ENCODE peak calls at places on chromosomes 1 and 21, in four cellular contexts. One of them, this sample, is unnamed. For H3K4me1, the result is how much of the 10 kb centered on the place peaks cover.

GRCh38 chr1:228166170-228166936 is 749 bp downstream of the IBA57 start:
- DNase-seq in body of pancreas: peak
- DNase-seq in upper lobe of left lung: peak
- DNase-seq in uterus: peak
- DNase-seq in this sample: peak

GRCh38 chr1:217590598-217590997 is 40.3 kb downstream of the GPATCH2 start:
- DNase-seq in uterus: no peak
- DNase-seq in body of pancreas: no peak
- DNase-seq in upper lobe of left lung: no peak
- DNase-seq in this sample: no peak

GRCh38 chr1:229907884-229908633 is 159.0 kb upstream of the GALNT2 start:
- DNase-seq in upper lobe of left lung: no peak
- DNase-seq in uterus: no peak
- DNase-seq in body of pancreas: no peak
- DNase-seq in this sample: no peak

GRCh38 chr1:245715970-245716369 is 561.2 kb downstream of the KIF26B start:
- DNase-seq in upper lobe of left lung: no peak
- DNase-seq in body of pancreas: no peak
- DNase-seq in uterus: no peak
- DNase-seq in this sample: no peak

GRCh38 chr1:179030683-179031082 is 5.0 kb downstream of the FAM20B start:
- DNase-seq in body of pancreas: no peak
- DNase-seq in uterus: no peak
- DNase-seq in upper lobe of left lung: no peak
- DNase-seq in this sample: no peak

GRCh38 chr1:86504130-86504479 is 35.4 kb downstream of the CLCA1 start:
- DNase-seq in upper lobe of left lung: peak
- DNase-seq in body of pancreas: no peak
- DNase-seq in uterus: no peak
- DNase-seq in this sample: no peak

GRCh38 chr1:84691139-84691783 is 1.0 kb upstream of the SSX2IP start:
- DNase-seq in body of pancreas: no peak
- DNase-seq in upper lobe of left lung: no peak
- DNase-seq in uterus: no peak
- DNase-seq in this sample: no peak

GRCh38 chr1:204127597-204128242 is 24.1 kb downstream of the ETNK2 start:
- DNase-seq in uterus: peak
- DNase-seq in body of pancreas: peak
- DNase-seq in upper lobe of left lung: peak
- DNase-seq in this sample: peak

GRCh38 chr1:87897486-87897885 is 568.8 kb downstream of the LMO4 start:
- DNase-seq in uterus: no peak
- DNase-seq in upper lobe of left lung: no peak
- DNase-seq in body of pancreas: no peak
- DNase-seq in this sample: no peak

GRCh38 chr1:221845650-221846371 is 103.9 kb upstream of the DUSP10 start:
- DNase-seq in body of pancreas: peak
- DNase-seq in uterus: peak
- DNase-seq in upper lobe of left lung: peak
- DNase-seq in this sample: peak

GRCh38 chr1:46411010-46411405 is 16.9 kb downstream of the FAAH start:
- DNase-seq in uterus: no peak
- DNase-seq in body of pancreas: no peak
- DNase-seq in upper lobe of left lung: no peak
- DNase-seq in this sample: no peak

GRCh38 chr1:46412853-46413595 is 18.9 kb downstream of the FAAH start:
- DNase-seq in uterus: no peak
- DNase-seq in body of pancreas: no peak
- DNase-seq in upper lobe of left lung: no peak
- DNase-seq in this sample: no peak

GRCh38 chr1:46411601-46412341 is 17.7 kb downstream of the FAAH start:
- DNase-seq in body of pancreas: no peak
- DNase-seq in uterus: no peak
- DNase-seq in upper lobe of left lung: no peak
- DNase-seq in this sample: peak

GRCh38 chr1:46415514-46415913 is 21.4 kb downstream of the FAAH start:
- DNase-seq in body of pancreas: no peak
- DNase-seq in upper lobe of left lung: no peak
- DNase-seq in uterus: no peak
- DNase-seq in this sample: no peak

GRCh38 chr1:46413596-46413985 is 19.5 kb downstream of the FAAH start:
- DNase-seq in upper lobe of left lung: no peak
- DNase-seq in body of pancreas: no peak
- DNase-seq in uterus: no peak
- DNase-seq in this sample: peak
- TF ChIP-seq CTCF in upper lobe of left lung: no peak
- TF ChIP-seq CTCF in body of pancreas: no peak
- TF ChIP-seq CTCF in uterus: no peak
- TF ChIP-seq CTCF in this sample: no peak

GRCh38 chr1:1527092-1527816 is 13.2 kb downstream of the TMEM240 start:
- DNase-seq in body of pancreas: no peak
- DNase-seq in uterus: no peak
- DNase-seq in upper lobe of left lung: no peak
- DNase-seq in this sample: no peak
- TF ChIP-seq POLR2A in body of pancreas: no peak
- TF ChIP-seq POLR2A in uterus: no peak
- TF ChIP-seq POLR2A in upper lobe of left lung: no peak
- TF ChIP-seq POLR2A in this sample: no peak

DNA sequence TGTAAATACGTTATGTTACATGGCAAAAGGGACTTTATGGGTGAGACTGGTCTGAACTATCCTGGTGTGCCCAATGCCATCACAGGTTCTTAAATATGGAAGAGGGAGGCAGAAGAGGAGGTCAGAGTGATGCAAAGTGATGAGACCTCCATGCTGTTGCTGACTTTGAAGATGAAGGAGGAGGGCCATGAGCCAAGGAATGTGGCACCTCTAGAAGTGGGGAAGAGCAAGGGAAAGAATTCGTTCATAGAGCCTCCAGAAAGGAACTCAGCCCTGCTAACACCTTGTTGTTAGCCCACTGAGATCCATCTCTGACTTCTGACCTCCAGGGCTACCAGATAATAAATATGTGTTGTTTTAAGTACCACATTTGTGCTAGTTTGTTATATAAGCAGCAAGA is 462.0 kb downstream of the RPS6KC1 start:
- DNase-seq in upper lobe of left lung: no peak
- DNase-seq in body of pancreas: no peak
- DNase-seq in uterus: no peak
- DNase-seq in this sample: no peak
- H3K4me1 ChIP-seq in upper lobe of left lung: under half
- H3K4me1 ChIP-seq in body of pancreas: under half
- H3K4me1 ChIP-seq in uterus: under half
- H3K4me1 ChIP-seq in this sample: under half

GRCh38 chr21:42859891-42860230 is 19.5 kb downstream of the WDR4 start:
- DNase-seq in upper lobe of left lung: no peak
- DNase-seq in uterus: no peak
- DNase-seq in body of pancreas: no peak
- DNase-seq in this sample: no peak

GRCh38 chr21:42862123-42862475 is 17.2 kb downstream of the WDR4 start:
- DNase-seq in upper lobe of left lung: no peak
- DNase-seq in body of pancreas: no peak
- DNase-seq in uterus: no peak
- DNase-seq in this sample: no peak

GRCh38 chr21:42862774-42863503 is 16.4 kb downstream of the WDR4 start:
- DNase-seq in body of pancreas: no peak
- DNase-seq in uterus: no peak
- DNase-seq in upper lobe of left lung: no peak
- DNase-seq in this sample: no peak

GRCh38 chr21:42860345-42860744 is 19.0 kb downstream of the WDR4 start:
- DNase-seq in body of pancreas: no peak
- DNase-seq in uterus: no peak
- DNase-seq in upper lobe of left lung: no peak
- DNase-seq in this sample: no peak

GRCh38 chr21:42861311-42862122 is 17.8 kb downstream of the WDR4 start:
- DNase-seq in uterus: no peak
- DNase-seq in upper lobe of left lung: no peak
- DNase-seq in body of pancreas: no peak
- DNase-seq in this sample: no peak
- TF ChIP-seq CTCF in uterus: no peak
- TF ChIP-seq CTCF in upper lobe of left lung: no peak
- TF ChIP-seq CTCF in body of pancreas: no peak
- TF ChIP-seq CTCF in this sample: no peak

This sample was measured in right lobe of liver.